ENCODE peak calls at places on chromosomes 5 and 9, in nine cellular contexts. E is IMR-90, Q is keratinocyte, Z is left ventricle myocardium inferior, D is GM12878, F is MCF 10A, B is fibroblast of mammary gland, T is heart right ventricle, H is sigmoid colon. K is an unnamed sample.

GRCh38 chr9:4799775-4800174 is 7.0 kb downstream of the RCL1 start:
- DNase-seq in D (no peak), Z (no peak), Q (no peak), B (no peak), T (no peak), F (no peak), E (no peak), H (no peak), K (no peak)

GRCh38 chr5:160315968-160316367 is 3.6 kb upstream of the CCNJL start:
- DNase-seq in H (no peak), E (peak; percentile 73), Q (peak; percentile 60), T (no peak), F (peak; percentile 85), Z (no peak), B (no peak), D (no peak), K (no peak)

GRCh38 chr5:78008356-78008967 is 232.3 kb upstream of the TBCA start:
- DNase-seq in H (no peak), B (peak; percentile 60), Q (no peak), Z (no peak), T (no peak), E (peak; percentile 58), D (no peak), F (peak; percentile 54), K (no peak)

GRCh38 chr5:109316631-109317030 is 93.1 kb downstream of the PJA2 start:
- DNase-seq in E (peak; percentile 61), F (peak; percentile 36), Z (no peak), Q (no peak), T (no peak), B (peak; percentile 76), D (no peak), H (no peak), K (no peak)

GRCh38 chr9:127706836-127707241 is at the start of gene CFAP157:
- DNase-seq in D (no peak), T (no peak), H (no peak), Z (no peak), B (no peak), F (peak; percentile 4), Q (no peak), E (no peak), K (no peak)

GRCh38 chr5:143448518-143448917 is 45.0 kb upstream of the NR3C1 start:
- DNase-seq in D (no peak), Q (no peak), E (no peak), Z (no peak), B (no peak), T (no peak), F (no peak), H (no peak), K (no peak)

GRCh38 chr5:151082976-151083651 is 2.3 kb upstream of the TNIP1 start:
- DNase-seq in Z (no peak), F (peak; percentile 95), D (no peak), H (no peak), B (peak; percentile 26), E (peak; percentile 36), Q (peak; percentile 79), T (no peak), K (peak; percentile 55)

GRCh38 chr5:1030801-1031271 is 22.2 kb downstream of the NKD2 start:
- DNase-seq in D (no peak), B (no peak), Q (no peak), H (peak; percentile 61), F (no peak), T (peak; percentile 9), Z (no peak), E (no peak), K (no peak)

GRCh38 chr5:150570333-150570732 is 62.4 kb downstream of the NDST1 start:
- DNase-seq in T (no peak), F (no peak), E (no peak), B (no peak), Q (no peak), Z (no peak), H (peak; percentile 45), D (no peak), K (no peak)

GRCh38 chr9:109129470-109130197 is 9.9 kb upstream of the TMEM245 start:
- DNase-seq in Q (no peak), Z (no peak), F (no peak), E (no peak), H (no peak), T (no peak), D (no peak), B (no peak), K (no peak)

GRCh38 chr9:129551393-129551973 is 69.4 kb downstream of the C9orf50 start:
- DNase-seq in F (no peak), E (no peak), H (peak; percentile 52), D (no peak), Q (no peak), B (no peak), Z (no peak), T (no peak), K (no peak)

GRCh38 chr5:889075-889710 is 3.4 kb downstream of the BRD9 start:
- DNase-seq in F (no peak), E (no peak), H (peak; percentile 30), B (no peak), Q (no peak), Z (no peak), T (no peak), D (no peak), K (no peak)

GRCh38 chr9:1701113-1701512 is 314.0 kb upstream of the SMARCA2 start:
- DNase-seq in T (no peak), Q (no peak), D (no peak), Z (no peak), F (no peak), B (no peak), E (no peak), H (no peak), K (no peak)
- TF ChIP-seq CTCF in T (no peak), Q (no peak), D (no peak), Z (no peak), F (no peak), B (no peak), E (no peak), H (no peak), K (no peak)

GRCh38 chr5:107388111-107388861 is 282.5 kb downstream of the EFNA5 start:
- DNase-seq in D (peak; percentile 57), F (peak; percentile 90), Z (no peak), B (peak; percentile 96), Q (peak; percentile 11), T (no peak), H (no peak), E (peak; percentile 83), K (peak; percentile 90)

GRCh38 chr5:107391787-107392186 is 278.9 kb downstream of the EFNA5 start:
- DNase-seq in F (no peak), B (no peak), Q (no peak), Z (no peak), T (no peak), D (no peak), E (no peak), H (no peak), K (no peak)

GRCh38 chr5:107385701-107386100 is 285.0 kb downstream of the EFNA5 start:
- DNase-seq in Z (no peak), F (no peak), B (no peak), D (no peak), E (no peak), H (no peak), T (no peak), Q (no peak), K (no peak)

GRCh38 chr5:107389769-107390168 is 281.0 kb downstream of the EFNA5 start:
- DNase-seq in T (no peak), Q (no peak), F (no peak), Z (no peak), H (no peak), B (no peak), D (no peak), E (no peak), K (no peak)

DNA sequence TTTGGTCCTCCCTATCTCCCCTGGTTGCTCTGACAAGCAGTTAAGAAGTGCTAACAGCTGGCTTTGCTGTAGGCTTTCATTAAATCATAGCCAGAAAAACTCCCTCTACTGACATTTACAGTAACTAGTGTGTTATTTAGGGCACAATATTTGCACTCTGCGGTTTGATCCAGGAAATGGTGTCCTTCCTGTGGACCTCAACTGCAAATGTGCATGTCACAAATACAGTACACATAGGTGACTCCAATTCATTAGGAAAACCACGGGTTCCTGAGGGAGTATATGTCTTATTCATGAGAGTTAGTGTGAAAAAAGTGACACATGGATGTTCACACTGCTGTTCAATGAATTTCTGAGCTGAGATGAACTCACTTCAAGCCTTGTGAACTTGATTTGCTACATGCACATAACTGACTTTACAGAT is 281.6 kb downstream of the EFNA5 start:
- DNase-seq in B (peak; percentile 58), T (no peak), Q (no peak), H (no peak), Z (no peak), D (peak; percentile 92), E (peak; percentile 54), F (peak; percentile 67), K (no peak)
- TF ChIP-seq CTCF in B (no peak), T (peak; percentile 37), Q (no peak), H (no peak), Z (peak; percentile 33), D (no peak), E (peak; percentile 11), F (no peak), K (peak; percentile 20)

DNA sequence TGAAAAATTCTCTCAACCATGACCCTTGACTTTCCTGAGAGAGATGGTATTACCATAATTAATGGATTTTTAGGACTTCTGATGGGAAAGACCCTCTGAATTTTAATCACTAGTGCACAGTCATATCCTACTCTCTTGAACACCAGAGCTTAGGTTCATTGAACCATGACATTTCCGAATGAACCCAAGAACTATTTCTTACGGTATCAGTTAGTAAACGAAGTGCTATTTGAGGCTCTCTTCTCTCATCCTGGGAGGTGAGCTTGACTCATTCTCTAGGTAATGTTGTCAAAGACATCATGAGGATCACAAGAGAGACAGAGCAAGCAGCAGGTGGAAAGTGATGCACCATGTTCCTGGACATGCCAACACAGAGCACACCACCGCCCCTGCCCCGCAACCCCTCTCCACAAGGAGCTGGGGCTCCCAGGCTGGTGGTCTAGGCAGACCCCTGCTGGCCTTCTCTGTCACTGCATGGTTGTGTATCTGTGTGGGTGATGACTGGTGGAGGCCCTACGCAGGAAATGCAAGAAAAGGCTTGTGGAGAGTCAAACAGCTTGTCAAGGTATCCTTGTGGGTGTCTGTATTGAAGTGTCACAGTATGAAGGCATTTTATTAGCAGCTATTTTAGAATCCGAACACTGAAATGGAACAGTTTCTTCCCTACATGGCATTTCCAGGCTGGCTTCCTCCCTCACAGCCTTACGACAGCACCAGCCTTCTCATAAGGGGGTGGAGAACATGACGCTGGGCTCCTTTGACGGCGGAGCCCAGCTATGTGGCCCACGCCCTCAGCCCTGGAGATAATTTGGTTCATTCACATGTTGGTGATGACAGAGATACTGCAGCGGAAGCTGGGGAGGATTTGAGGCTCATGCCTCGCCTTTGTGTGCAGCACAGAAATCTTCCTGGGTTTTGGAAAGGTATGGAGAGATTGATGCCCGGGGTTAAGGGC is 297.6 kb downstream of the NTRK2 start:
- DNase-seq in H (no peak), B (no peak), D (no peak), F (no peak), Z (no peak), Q (peak; percentile 17), E (no peak), T (no peak), K (no peak)
- TF ChIP-seq CTCF in H (no peak), B (no peak), D (peak; percentile 44), F (no peak), Z (no peak), Q (peak; percentile 47), E (no peak), T (no peak), K (peak; percentile 18)

DNA sequence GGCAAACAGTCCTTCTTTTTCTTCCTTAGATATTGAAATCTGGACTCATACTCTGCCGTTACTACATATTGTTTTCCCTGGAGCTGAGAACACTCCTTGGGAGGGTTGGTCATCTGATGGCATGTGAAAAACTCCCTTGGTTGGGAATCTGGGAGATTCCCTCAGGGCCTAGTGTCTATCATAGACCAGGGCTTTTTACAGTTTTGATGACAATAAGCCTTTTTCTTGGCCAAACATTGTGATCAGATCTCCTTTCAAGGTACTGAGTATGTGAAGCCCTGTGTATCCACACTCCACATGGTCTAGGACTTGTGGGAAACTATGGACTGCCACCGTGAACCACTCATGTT is 32.9 kb downstream of the TMEM252 start:
- DNase-seq in B (no peak), Z (no peak), E (no peak), Q (no peak), D (no peak), T (no peak), H (no peak), F (no peak), K (no peak)
- TF ChIP-seq CTCF in B (no peak), Z (no peak), E (no peak), Q (no peak), D (no peak), T (no peak), H (no peak), F (no peak), K (no peak)

K was measured in retinal pigment epithelial cell.